ENCODE peak calls at places on chromosomes 6 and 20, in ten cellular contexts. P is activated naive CD4-positive, alpha-beta T cell treated with Interleukin-2 at 50 U/mL for 16 hours; A is kidney glomerular epithelial cell; Y is C1 segment of cervical spinal cord; F is stimulated activated naive CD4-positive, alpha-beta T cell treated with Interleukin-2 at 50 U/mL for 16 hours; N is stimulated activated naive CD8-positive, alpha-beta T cell treated with anti-CD3 and anti-CD28 coated beads, Interleukin-15, Interleukin-2, amounts not matched to agents 100 U/mL and 50 U/mL, for 24 hours; Q is T-helper 2 cell; V is activated CD4-positive, alpha-beta T cell treated with anti-CD3 and anti-CD28 coated beads, Interleukin-2, amount 10 ng/mL, durations not matched to agents 7 days and 5 days; K is NCI-H1105; C is MV-4-11. B is an unnamed sample.

GRCh38 chr20:33791959-33792597 is 19.1 kb upstream of the CHMP4B start:
- DNase-seq in Y (no peak), K (no peak), A (peak), F (peak), C (no peak), P (peak), N (peak), V (peak), Q (no peak), B (peak)

GRCh38 chr6:15387118-15387517 is 141.2 kb downstream of the JARID2 start:
- DNase-seq in Y (no peak), A (no peak), C (no peak), V (no peak), Q (no peak), P (peak), N (peak), K (no peak), F (no peak), B (no peak)

GRCh38 chr20:44780226-44780625 is 30.1 kb downstream of the RIMS4 start:
- DNase-seq in A (peak), C (peak), Q (no peak), F (peak), N (peak), Y (no peak), P (peak), V (peak), K (no peak), B (peak)

GRCh38 chr6:55040102-55040848 is 134.0 kb upstream of the HCRTR2 start:
- DNase-seq in C (peak), K (no peak), Q (no peak), F (no peak), N (no peak), P (no peak), Y (no peak), V (no peak), A (no peak), B (no peak)

GRCh38 chr6:42960243-42961019 is at the start of gene GNMT:
- DNase-seq in Q (no peak), K (peak), P (peak), Y (no peak), V (peak), C (no peak), F (no peak), A (no peak), N (peak), B (no peak)

GRCh38 chr6:44054635-44055559 is 72.4 kb downstream of the MRPL14 start:
- DNase-seq in V (no peak), C (no peak), K (no peak), Y (no peak), A (no peak), F (no peak), P (no peak), N (no peak), Q (no peak), B (no peak)

GRCh38 chr20:8218861-8219260 is 86.8 kb downstream of the PLCB1 start:
- DNase-seq in V (no peak), A (peak), N (no peak), Q (no peak), F (no peak), P (no peak), C (no peak), K (no peak), Y (no peak), B (no peak)

GRCh38 chr20:42483694-42484303 is 705.9 kb downstream of the PTPRT start:
- DNase-seq in F (no peak), V (peak), P (no peak), Y (no peak), N (peak), A (no peak), K (peak), C (peak), Q (no peak), B (peak)

GRCh38 chr6:16623733-16624132 is 137.5 kb downstream of the ATXN1 start:
- DNase-seq in V (no peak), N (no peak), A (no peak), F (no peak), Q (no peak), K (no peak), C (no peak), Y (no peak), P (no peak), B (no peak)

GRCh38 chr6:37966801-37967200 is 147.3 kb downstream of the ZFAND3 start:
- DNase-seq in C (no peak), A (no peak), V (no peak), Q (no peak), N (no peak), K (no peak), Y (no peak), F (no peak), P (no peak), B (no peak)

GRCh38 chr20:48765359-48765758 is 62.4 kb downstream of the PREX1 start:
- DNase-seq in N (no peak), F (no peak), K (peak), Q (no peak), C (no peak), Y (no peak), V (no peak), A (no peak), P (no peak), B (no peak)

GRCh38 chr6:2097464-2097863 is 147.9 kb downstream of the GMDS start:
- DNase-seq in P (no peak), C (no peak), N (no peak), A (peak), F (no peak), Q (no peak), K (no peak), Y (no peak), V (no peak), B (no peak)

GRCh38 chr6:73728548-73729205 is 32.7 kb downstream of the CD109 start:
- DNase-seq in N (peak), K (no peak), Y (no peak), Q (no peak), P (peak), C (peak), F (peak), A (no peak), V (no peak), B (no peak)

GRCh38 chr6:25889877-25890853 is 16.1 kb upstream of the SLC17A3 start:
- DNase-seq in Q (no peak), V (peak), N (no peak), F (no peak), C (peak), P (no peak), Y (no peak), A (peak), K (peak), B (peak)

GRCh38 chr6:47854996-47855395 is 73.2 kb downstream of the OPN5 start:
- DNase-seq in N (no peak), F (no peak), K (no peak), V (no peak), P (no peak), C (no peak), A (no peak), Q (no peak), Y (no peak), B (no peak)

GRCh38 chr20:11246251-11246775 is 572.5 kb upstream of the JAG1 start:
- DNase-seq in K (no peak), A (no peak), Y (no peak), Q (no peak), N (no peak), C (peak), P (no peak), V (no peak), F (no peak), B (no peak)

B was measured in K562.